ENCODE peak calls at places on chromosomes 1 and 21, in eight cellular contexts. One of them, this sample, is unnamed.

GRCh38 chr1:47776554-47777156 is 220.5 kb downstream of the TRABD2B start:
- DNase-seq in right atrium auricular region: no peak
- DNase-seq in BJ: no peak
- DNase-seq in hepatocyte: no peak
- DNase-seq in mammary epithelial cell: no peak
- DNase-seq in IMR-90: no peak
- DNase-seq in foreskin keratinocyte: no peak
- DNase-seq in endothelial cell of umbilical vein: no peak
- DNase-seq in this sample: no peak

GRCh38 chr1:162612606-162613400 is 19.5 kb upstream of the DDR2 start:
- DNase-seq in right atrium auricular region: peak
- DNase-seq in BJ: no peak
- DNase-seq in foreskin keratinocyte: no peak
- DNase-seq in hepatocyte: no peak
- DNase-seq in mammary epithelial cell: no peak
- DNase-seq in IMR-90: peak
- DNase-seq in endothelial cell of umbilical vein: peak
- DNase-seq in this sample: peak

GRCh38 chr1:246946366-246946765 is 14.6 kb upstream of the AHCTF1 start:
- DNase-seq in BJ: no peak
- DNase-seq in IMR-90: no peak
- DNase-seq in foreskin keratinocyte: no peak
- DNase-seq in mammary epithelial cell: no peak
- DNase-seq in right atrium auricular region: no peak
- DNase-seq in endothelial cell of umbilical vein: no peak
- DNase-seq in hepatocyte: no peak
- DNase-seq in this sample: no peak

GRCh38 chr1:170634819-170635410 is 29.0 kb upstream of the PRRX1 start:
- DNase-seq in mammary epithelial cell: no peak
- DNase-seq in right atrium auricular region: no peak
- DNase-seq in BJ: no peak
- DNase-seq in hepatocyte: no peak
- DNase-seq in IMR-90: peak
- DNase-seq in foreskin keratinocyte: peak
- DNase-seq in endothelial cell of umbilical vein: peak
- DNase-seq in this sample: no peak

GRCh38 chr1:1247341-1247913 is 905 bp upstream of the C1QTNF12 start:
- DNase-seq in BJ: no peak
- DNase-seq in mammary epithelial cell: no peak
- DNase-seq in right atrium auricular region: no peak
- DNase-seq in foreskin keratinocyte: no peak
- DNase-seq in endothelial cell of umbilical vein: no peak
- DNase-seq in IMR-90: no peak
- DNase-seq in hepatocyte: no peak
- DNase-seq in this sample: no peak

GRCh38 chr1:8604041-8604942 is 213.1 kb downstream of the RERE start:
- DNase-seq in foreskin keratinocyte: no peak
- DNase-seq in endothelial cell of umbilical vein: no peak
- DNase-seq in IMR-90: no peak
- DNase-seq in right atrium auricular region: no peak
- DNase-seq in mammary epithelial cell: no peak
- DNase-seq in hepatocyte: no peak
- DNase-seq in BJ: no peak
- DNase-seq in this sample: no peak

GRCh38 chr1:224080082-224080774 is 33.7 kb upstream of the FBXO28 start:
- DNase-seq in foreskin keratinocyte: peak
- DNase-seq in endothelial cell of umbilical vein: peak
- DNase-seq in right atrium auricular region: no peak
- DNase-seq in IMR-90: peak
- DNase-seq in BJ: no peak
- DNase-seq in hepatocyte: no peak
- DNase-seq in mammary epithelial cell: peak
- DNase-seq in this sample: no peak

GRCh38 chr1:40507973-40508372 is 594 bp upstream of the EXO5 start:
- DNase-seq in mammary epithelial cell: no peak
- DNase-seq in right atrium auricular region: no peak
- DNase-seq in BJ: no peak
- DNase-seq in hepatocyte: no peak
- DNase-seq in IMR-90: no peak
- DNase-seq in foreskin keratinocyte: no peak
- DNase-seq in endothelial cell of umbilical vein: no peak
- DNase-seq in this sample: no peak

GRCh38 chr1:170734412-170735175 is 70.7 kb downstream of the PRRX1 start:
- DNase-seq in BJ: no peak
- DNase-seq in right atrium auricular region: no peak
- DNase-seq in hepatocyte: no peak
- DNase-seq in IMR-90: peak
- DNase-seq in endothelial cell of umbilical vein: no peak
- DNase-seq in mammary epithelial cell: no peak
- DNase-seq in foreskin keratinocyte: no peak
- DNase-seq in this sample: no peak

GRCh38 chr1:183953031-183953430 is 84.5 kb downstream of the COLGALT2 start:
- DNase-seq in BJ: no peak
- DNase-seq in right atrium auricular region: no peak
- DNase-seq in endothelial cell of umbilical vein: no peak
- DNase-seq in IMR-90: peak
- DNase-seq in hepatocyte: peak
- DNase-seq in foreskin keratinocyte: no peak
- DNase-seq in mammary epithelial cell: no peak
- DNase-seq in this sample: no peak

GRCh38 chr1:116690809-116691323 is 23.3 kb upstream of the IGSF3 start:
- DNase-seq in mammary epithelial cell: no peak
- DNase-seq in IMR-90: no peak
- DNase-seq in BJ: no peak
- DNase-seq in hepatocyte: peak
- DNase-seq in right atrium auricular region: no peak
- DNase-seq in foreskin keratinocyte: no peak
- DNase-seq in endothelial cell of umbilical vein: no peak
- DNase-seq in this sample: no peak

GRCh38 chr1:85200367-85200869 is 398 bp downstream of the SYDE2 start:
- DNase-seq in IMR-90: no peak
- DNase-seq in hepatocyte: no peak
- DNase-seq in right atrium auricular region: peak
- DNase-seq in endothelial cell of umbilical vein: no peak
- DNase-seq in BJ: no peak
- DNase-seq in foreskin keratinocyte: no peak
- DNase-seq in mammary epithelial cell: peak
- DNase-seq in this sample: no peak

GRCh38 chr21:36825683-36826082 is 126.8 kb downstream of the SIM2 start:
- DNase-seq in right atrium auricular region: no peak
- DNase-seq in mammary epithelial cell: no peak
- DNase-seq in foreskin keratinocyte: no peak
- DNase-seq in BJ: no peak
- DNase-seq in IMR-90: no peak
- DNase-seq in hepatocyte: no peak
- DNase-seq in endothelial cell of umbilical vein: no peak
- DNase-seq in this sample: no peak

GRCh38 chr1:225999912-226000337 is 782 bp upstream of the SDE2 start:
- DNase-seq in endothelial cell of umbilical vein: peak
- DNase-seq in mammary epithelial cell: no peak
- DNase-seq in hepatocyte: peak
- DNase-seq in right atrium auricular region: peak
- DNase-seq in BJ: no peak
- DNase-seq in foreskin keratinocyte: no peak
- DNase-seq in IMR-90: peak
- DNase-seq in this sample: no peak

GRCh38 chr1:72397786-72398185 is 115.4 kb upstream of the NEGR1 start:
- DNase-seq in mammary epithelial cell: peak
- DNase-seq in endothelial cell of umbilical vein: peak
- DNase-seq in BJ: peak
- DNase-seq in hepatocyte: no peak
- DNase-seq in IMR-90: peak
- DNase-seq in foreskin keratinocyte: peak
- DNase-seq in right atrium auricular region: no peak
- DNase-seq in this sample: peak

GRCh38 chr1:46812996-46813857 is 14.4 kb downstream of the CYP4B1 start:
- DNase-seq in hepatocyte: no peak
- DNase-seq in foreskin keratinocyte: no peak
- DNase-seq in endothelial cell of umbilical vein: no peak
- DNase-seq in mammary epithelial cell: no peak
- DNase-seq in BJ: no peak
- DNase-seq in right atrium auricular region: no peak
- DNase-seq in IMR-90: no peak
- DNase-seq in this sample: no peak

GRCh38 chr1:29498126-29499100 is 262.1 kb downstream of the PTPRU start:
- DNase-seq in BJ: no peak
- DNase-seq in IMR-90: peak
- DNase-seq in right atrium auricular region: no peak
- DNase-seq in endothelial cell of umbilical vein: no peak
- DNase-seq in foreskin keratinocyte: peak
- DNase-seq in mammary epithelial cell: peak
- DNase-seq in hepatocyte: peak
- DNase-seq in this sample: no peak

GRCh38 chr1:216723274-216723780 is at the start of gene ESRRG:
- DNase-seq in right atrium auricular region: no peak
- DNase-seq in hepatocyte: peak
- DNase-seq in foreskin keratinocyte: peak
- DNase-seq in endothelial cell of umbilical vein: no peak
- DNase-seq in mammary epithelial cell: no peak
- DNase-seq in BJ: no peak
- DNase-seq in IMR-90: peak
- DNase-seq in this sample: no peak

GRCh38 chr1:51570063-51570720 is 46.7 kb upstream of the OSBPL9 start:
- DNase-seq in BJ: no peak
- DNase-seq in right atrium auricular region: no peak
- DNase-seq in foreskin keratinocyte: peak
- DNase-seq in hepatocyte: no peak
- DNase-seq in mammary epithelial cell: no peak
- DNase-seq in endothelial cell of umbilical vein: no peak
- DNase-seq in IMR-90: no peak
- DNase-seq in this sample: no peak

GRCh38 chr1:98054786-98055185 is 134.0 kb upstream of the DPYD start:
- DNase-seq in BJ: no peak
- DNase-seq in right atrium auricular region: no peak
- DNase-seq in mammary epithelial cell: no peak
- DNase-seq in endothelial cell of umbilical vein: peak
- DNase-seq in IMR-90: no peak
- DNase-seq in hepatocyte: no peak
- DNase-seq in foreskin keratinocyte: no peak
- DNase-seq in this sample: no peak

GRCh38 chr1:98055457-98055856 is 134.6 kb upstream of the DPYD start:
- DNase-seq in endothelial cell of umbilical vein: no peak
- DNase-seq in right atrium auricular region: no peak
- DNase-seq in hepatocyte: no peak
- DNase-seq in BJ: no peak
- DNase-seq in IMR-90: no peak
- DNase-seq in mammary epithelial cell: no peak
- DNase-seq in foreskin keratinocyte: no peak
- DNase-seq in this sample: no peak

GRCh38 chr1:98056781-98057180 is 135.9 kb upstream of the DPYD start:
- DNase-seq in hepatocyte: no peak
- DNase-seq in BJ: no peak
- DNase-seq in foreskin keratinocyte: no peak
- DNase-seq in mammary epithelial cell: no peak
- DNase-seq in endothelial cell of umbilical vein: no peak
- DNase-seq in IMR-90: no peak
- DNase-seq in right atrium auricular region: no peak
- DNase-seq in this sample: no peak

GRCh38 chr1:98053471-98054366 is 132.9 kb upstream of the DPYD start:
- DNase-seq in mammary epithelial cell: peak
- DNase-seq in foreskin keratinocyte: peak
- DNase-seq in right atrium auricular region: no peak
- DNase-seq in IMR-90: peak
- DNase-seq in endothelial cell of umbilical vein: peak
- DNase-seq in BJ: no peak
- DNase-seq in hepatocyte: peak
- DNase-seq in this sample: no peak

GRCh38 chr1:98054367-98054701 is 133.5 kb upstream of the DPYD start:
- DNase-seq in IMR-90: no peak
- DNase-seq in mammary epithelial cell: no peak
- DNase-seq in right atrium auricular region: no peak
- DNase-seq in hepatocyte: no peak
- DNase-seq in BJ: no peak
- DNase-seq in foreskin keratinocyte: no peak
- DNase-seq in endothelial cell of umbilical vein: no peak
- DNase-seq in this sample: no peak
- TF ChIP-seq CTCF in IMR-90: no peak
- TF ChIP-seq CTCF in mammary epithelial cell: no peak
- TF ChIP-seq CTCF in right atrium auricular region: no peak
- TF ChIP-seq CTCF in hepatocyte: no peak
- TF ChIP-seq CTCF in BJ: no peak
- TF ChIP-seq CTCF in foreskin keratinocyte: no peak
- TF ChIP-seq CTCF in endothelial cell of umbilical vein: no peak
- TF ChIP-seq CTCF in this sample: no peak

GRCh38 chr1:181190362-181191035 is 102.0 kb downstream of the IER5 start:
- DNase-seq in foreskin keratinocyte: no peak
- DNase-seq in mammary epithelial cell: no peak
- DNase-seq in endothelial cell of umbilical vein: no peak
- DNase-seq in IMR-90: no peak
- DNase-seq in hepatocyte: peak
- DNase-seq in right atrium auricular region: no peak
- DNase-seq in BJ: no peak
- DNase-seq in this sample: no peak
- TF ChIP-seq CTCF in foreskin keratinocyte: peak
- TF ChIP-seq CTCF in mammary epithelial cell: no peak
- TF ChIP-seq CTCF in endothelial cell of umbilical vein: no peak
- TF ChIP-seq CTCF in IMR-90: no peak
- TF ChIP-seq CTCF in hepatocyte: peak
- TF ChIP-seq CTCF in right atrium auricular region: no peak
- TF ChIP-seq CTCF in BJ: no peak
- TF ChIP-seq CTCF in this sample: no peak

GRCh38 chr1:235130766-235131270 is 2.2 kb upstream of the TOMM20 start:
- DNase-seq in foreskin keratinocyte: no peak
- DNase-seq in mammary epithelial cell: no peak
- DNase-seq in hepatocyte: no peak
- DNase-seq in endothelial cell of umbilical vein: no peak
- DNase-seq in BJ: no peak
- DNase-seq in IMR-90: no peak
- DNase-seq in right atrium auricular region: no peak
- DNase-seq in this sample: no peak

GRCh38 chr1:235129774-235130570 is 1.3 kb upstream of the TOMM20 start:
- DNase-seq in hepatocyte: no peak
- DNase-seq in mammary epithelial cell: no peak
- DNase-seq in IMR-90: no peak
- DNase-seq in endothelial cell of umbilical vein: no peak
- DNase-seq in foreskin keratinocyte: no peak
- DNase-seq in right atrium auricular region: no peak
- DNase-seq in BJ: no peak
- DNase-seq in this sample: no peak

GRCh38 chr1:235127203-235127602 is 1.4 kb downstream of the TOMM20 start:
- DNase-seq in right atrium auricular region: no peak
- DNase-seq in mammary epithelial cell: peak
- DNase-seq in IMR-90: no peak
- DNase-seq in endothelial cell of umbilical vein: peak
- DNase-seq in hepatocyte: no peak
- DNase-seq in foreskin keratinocyte: no peak
- DNase-seq in BJ: no peak
- DNase-seq in this sample: no peak

GRCh38 chr1:235127774-235128452 is 724 bp downstream of the TOMM20 start:
- DNase-seq in mammary epithelial cell: peak
- DNase-seq in BJ: no peak
- DNase-seq in IMR-90: no peak
- DNase-seq in hepatocyte: peak
- DNase-seq in endothelial cell of umbilical vein: peak
- DNase-seq in right atrium auricular region: no peak
- DNase-seq in foreskin keratinocyte: no peak
- DNase-seq in this sample: no peak

GRCh38 chr1:235128453-235129328 is at the start of gene TOMM20:
- DNase-seq in mammary epithelial cell: peak
- DNase-seq in hepatocyte: peak
- DNase-seq in BJ: peak
- DNase-seq in right atrium auricular region: peak
- DNase-seq in IMR-90: peak
- DNase-seq in foreskin keratinocyte: peak
- DNase-seq in endothelial cell of umbilical vein: peak
- DNase-seq in this sample: peak
- TF ChIP-seq CTCF in mammary epithelial cell: no peak
- TF ChIP-seq CTCF in hepatocyte: no peak
- TF ChIP-seq CTCF in BJ: no peak
- TF ChIP-seq CTCF in right atrium auricular region: peak
- TF ChIP-seq CTCF in IMR-90: no peak
- TF ChIP-seq CTCF in foreskin keratinocyte: peak
- TF ChIP-seq CTCF in endothelial cell of umbilical vein: no peak
- TF ChIP-seq CTCF in this sample: no peak

GRCh38 chr1:13714851-13715250 is 14.9 kb downstream of the PRDM2 start:
- DNase-seq in endothelial cell of umbilical vein: no peak
- DNase-seq in foreskin keratinocyte: no peak
- DNase-seq in mammary epithelial cell: no peak
- DNase-seq in hepatocyte: no peak
- DNase-seq in right atrium auricular region: no peak
- DNase-seq in BJ: no peak
- DNase-seq in IMR-90: no peak
- DNase-seq in this sample: no peak
- TF ChIP-seq CTCF in endothelial cell of umbilical vein: no peak
- TF ChIP-seq CTCF in foreskin keratinocyte: peak
- TF ChIP-seq CTCF in mammary epithelial cell: no peak
- TF ChIP-seq CTCF in hepatocyte: no peak
- TF ChIP-seq CTCF in right atrium auricular region: peak
- TF ChIP-seq CTCF in BJ: peak
- TF ChIP-seq CTCF in IMR-90: peak
- TF ChIP-seq CTCF in this sample: peak